ENCODE peak calls at places on chromosomes 3 and 15, in seven cellular contexts. One of them, this sample, is unnamed.

GRCh38 chr3:46715507-46716175 is 2.0 kb downstream of the PRSS50 start:
- DNase-seq in chondrocyte: no peak
- DNase-seq in LHCN-M2: no peak
- DNase-seq in nephron progenitor cell: no peak
- DNase-seq in hippocampal formation: no peak
- DNase-seq in NT2/D1: no peak
- DNase-seq in M059J: no peak
- DNase-seq in this sample: no peak

GRCh38 chr3:120144267-120144666 is 50.0 kb upstream of the GSK3B start:
- DNase-seq in chondrocyte: no peak
- DNase-seq in LHCN-M2: peak
- DNase-seq in nephron progenitor cell: no peak
- DNase-seq in hippocampal formation: no peak
- DNase-seq in NT2/D1: no peak
- DNase-seq in M059J: peak
- DNase-seq in this sample: no peak

GRCh38 chr15:76285241-76285825 is 25.9 kb downstream of the ETFA start:
- DNase-seq in chondrocyte: no peak
- DNase-seq in LHCN-M2: peak
- DNase-seq in nephron progenitor cell: no peak
- DNase-seq in hippocampal formation: no peak
- DNase-seq in NT2/D1: no peak
- DNase-seq in M059J: peak
- DNase-seq in this sample: no peak

GRCh38 chr3:31575448-31575847 is 42.7 kb downstream of the STT3B start:
- DNase-seq in chondrocyte: no peak
- DNase-seq in LHCN-M2: peak
- DNase-seq in nephron progenitor cell: no peak
- DNase-seq in hippocampal formation: no peak
- DNase-seq in NT2/D1: no peak
- DNase-seq in M059J: no peak
- DNase-seq in this sample: no peak

GRCh38 chr15:76839173-76839572 is 66.0 kb downstream of the SCAPER start:
- DNase-seq in chondrocyte: no peak
- DNase-seq in LHCN-M2: no peak
- DNase-seq in nephron progenitor cell: no peak
- DNase-seq in hippocampal formation: no peak
- DNase-seq in NT2/D1: no peak
- DNase-seq in M059J: no peak
- DNase-seq in this sample: no peak

GRCh38 chr3:31252216-31253185 is 280.2 kb upstream of the STT3B start:
- DNase-seq in chondrocyte: no peak
- DNase-seq in LHCN-M2: no peak
- DNase-seq in nephron progenitor cell: no peak
- DNase-seq in hippocampal formation: no peak
- DNase-seq in NT2/D1: no peak
- DNase-seq in M059J: no peak
- DNase-seq in this sample: no peak

GRCh38 chr15:61379005-61379404 is 149.9 kb upstream of the RORA start:
- DNase-seq in chondrocyte: no peak
- DNase-seq in LHCN-M2: no peak
- DNase-seq in nephron progenitor cell: no peak
- DNase-seq in hippocampal formation: no peak
- DNase-seq in NT2/D1: no peak
- DNase-seq in M059J: no peak
- DNase-seq in this sample: no peak

GRCh38 chr3:105715372-105715771 is 153.4 kb downstream of the CBLB start:
- DNase-seq in chondrocyte: no peak
- DNase-seq in LHCN-M2: peak
- DNase-seq in nephron progenitor cell: no peak
- DNase-seq in hippocampal formation: no peak
- DNase-seq in NT2/D1: no peak
- DNase-seq in M059J: peak
- DNase-seq in this sample: no peak

GRCh38 chr3:132117642-132118041 is 82.8 kb upstream of the CPNE4 start:
- DNase-seq in chondrocyte: no peak
- DNase-seq in LHCN-M2: peak
- DNase-seq in nephron progenitor cell: no peak
- DNase-seq in hippocampal formation: no peak
- DNase-seq in NT2/D1: no peak
- DNase-seq in M059J: no peak
- DNase-seq in this sample: no peak

GRCh38 chr3:69435274-69436262 is 49.7 kb upstream of the FRMD4B start:
- DNase-seq in chondrocyte: no peak
- DNase-seq in LHCN-M2: no peak
- DNase-seq in nephron progenitor cell: no peak
- DNase-seq in hippocampal formation: no peak
- DNase-seq in NT2/D1: no peak
- DNase-seq in M059J: no peak
- DNase-seq in this sample: no peak

GRCh38 chr3:113769551-113769950 is 22.7 kb downstream of the ATP6V1A start:
- DNase-seq in chondrocyte: no peak
- DNase-seq in LHCN-M2: peak
- DNase-seq in nephron progenitor cell: no peak
- DNase-seq in hippocampal formation: no peak
- DNase-seq in NT2/D1: no peak
- DNase-seq in M059J: peak
- DNase-seq in this sample: no peak

GRCh38 chr3:121943434-121943833 is 49.2 kb downstream of the SLC15A2 start:
- DNase-seq in chondrocyte: no peak
- DNase-seq in LHCN-M2: no peak
- DNase-seq in nephron progenitor cell: no peak
- DNase-seq in hippocampal formation: no peak
- DNase-seq in NT2/D1: no peak
- DNase-seq in M059J: no peak
- DNase-seq in this sample: no peak

GRCh38 chr15:48520376-48521155 is 124.9 kb downstream of the FBN1 start:
- DNase-seq in chondrocyte: no peak
- DNase-seq in LHCN-M2: peak
- DNase-seq in nephron progenitor cell: no peak
- DNase-seq in hippocampal formation: no peak
- DNase-seq in NT2/D1: no peak
- DNase-seq in M059J: no peak
- DNase-seq in this sample: no peak

GRCh38 chr3:83890763-83891135 is 1068.0 kb upstream of the CADM2 start:
- DNase-seq in chondrocyte: no peak
- DNase-seq in LHCN-M2: no peak
- DNase-seq in nephron progenitor cell: no peak
- DNase-seq in hippocampal formation: no peak
- DNase-seq in NT2/D1: no peak
- DNase-seq in M059J: no peak
- DNase-seq in this sample: no peak

GRCh38 chr3:134367869-134368750 is 6.1 kb downstream of the AMOTL2 start:
- DNase-seq in chondrocyte: peak
- DNase-seq in LHCN-M2: no peak
- DNase-seq in nephron progenitor cell: no peak
- DNase-seq in hippocampal formation: no peak
- DNase-seq in NT2/D1: no peak
- DNase-seq in M059J: no peak
- DNase-seq in this sample: peak

GRCh38 chr3:126191246-126191645 is 10.9 kb upstream of the ALDH1L1 start:
- DNase-seq in chondrocyte: no peak
- DNase-seq in LHCN-M2: no peak
- DNase-seq in nephron progenitor cell: no peak
- DNase-seq in hippocampal formation: no peak
- DNase-seq in NT2/D1: no peak
- DNase-seq in M059J: no peak
- DNase-seq in this sample: no peak

GRCh38 chr3:113948015-113948917 is 453 bp downstream of the ZDHHC23 start:
- DNase-seq in chondrocyte: no peak
- DNase-seq in LHCN-M2: no peak
- DNase-seq in nephron progenitor cell: peak
- DNase-seq in hippocampal formation: no peak
- DNase-seq in NT2/D1: peak
- DNase-seq in M059J: peak
- DNase-seq in this sample: no peak

GRCh38 chr3:124118397-124118796 is 126.5 kb upstream of the ROPN1 start:
- DNase-seq in chondrocyte: no peak
- DNase-seq in LHCN-M2: no peak
- DNase-seq in nephron progenitor cell: no peak
- DNase-seq in hippocampal formation: no peak
- DNase-seq in NT2/D1: no peak
- DNase-seq in M059J: peak
- DNase-seq in this sample: no peak

GRCh38 chr3:127002195-127003174 is 19.6 kb downstream of the PLXNA1 start:
- DNase-seq in chondrocyte: no peak
- DNase-seq in LHCN-M2: peak
- DNase-seq in nephron progenitor cell: peak
- DNase-seq in hippocampal formation: peak
- DNase-seq in NT2/D1: peak
- DNase-seq in M059J: no peak
- DNase-seq in this sample: peak

This sample was measured in globus pallidus.